ENCODE peak calls at places on chromosome 13, in four cellular contexts. Y is cortex of kidney; B is T1000; L is activated CD4-positive, alpha-beta T cell treated with anti-CD3 and anti-CD28 coated beads, Interleukin-2, amount 10 ng/mL, durations not matched to agents 7 days and 5 days. N is an unnamed sample.

GRCh38 chr13:29937379-29937778 is 87.0 kb upstream of the UBL3 start:
- DNase-seq in Y (no peak), B (no peak), L (no peak), N (no peak)

GRCh38 chr13:40170982-40171381 is 495.5 kb downstream of the FOXO1 start:
- DNase-seq in Y (no peak), B (no peak), L (no peak), N (no peak)

GRCh38 chr13:111031531-111031961 is 83.6 kb upstream of the ARHGEF7 start:
- DNase-seq in Y (no peak), B (peak; percentile 86), L (peak; percentile 44), N (peak; percentile 76)

GRCh38 chr13:113746671-113747070 is 12.4 kb upstream of the TMEM255B start:
- DNase-seq in Y (no peak), B (no peak), L (no peak), N (no peak)

GRCh38 chr13:68056816-68057710 is 826.9 kb upstream of the PCDH9 start:
- DNase-seq in Y (no peak), B (no peak), L (no peak), N (no peak)

GRCh38 chr13:104460553-104460952 is 1394.3 kb upstream of the SLC10A2 start:
- DNase-seq in Y (no peak), B (no peak), L (no peak), N (no peak)

GRCh38 chr13:51793570-51794273 is 10.2 kb downstream of the DHRS12 start:
- DNase-seq in Y (no peak), B (no peak), L (no peak), N (peak; percentile 59)

GRCh38 chr13:52447815-52448552 is 2.5 kb downstream of the VPS36 start:
- DNase-seq in Y (no peak), B (no peak), L (no peak), N (no peak)

GRCh38 chr13:66365101-66365500 is 865.0 kb downstream of the PCDH9 start:
- DNase-seq in Y (no peak), B (no peak), L (no peak), N (no peak)

GRCh38 chr13:79621449-79621848 is 140.5 kb downstream of the NDFIP2 start:
- DNase-seq in Y (no peak), B (no peak), L (no peak), N (no peak)